ENCODE peak calls at places on chromosomes 16 and 17, in ten cellular contexts. C, S, J, L, W, X, D, O, N and M are unnamed samples.

GRCh38 chr17:42313773-42314566 is 25.7 kb downstream of the STAT5A start:
- DNase-seq in W (no peak), X (peak), N (no peak), S (no peak), J (no peak), O (no peak), C (no peak), D (no peak), L (no peak), M (no peak)

GRCh38 chr17:77842148-77842905 is 116.2 kb upstream of the TNRC6C start:
- DNase-seq in J (no peak), L (no peak), W (no peak), D (peak), O (peak), X (peak), S (no peak), N (no peak), C (no peak), M (no peak)

GRCh38 chr17:30550512-30551273 is 73.5 kb downstream of the GOSR1 start:
- DNase-seq in O (no peak), S (no peak), W (no peak), J (no peak), L (no peak), N (no peak), X (no peak), D (peak), C (no peak), M (no peak)

GRCh38 chr17:63285566-63285965 is 160.5 kb downstream of the CYB561 start:
- DNase-seq in O (no peak), X (no peak), L (no peak), S (no peak), C (no peak), N (no peak), W (no peak), J (no peak), D (no peak), M (no peak)

GRCh38 chr16:67965668-67966548 is 2.5 kb downstream of the SLC12A4 start:
- DNase-seq in O (peak), J (no peak), S (no peak), N (no peak), L (no peak), D (peak), X (no peak), C (no peak), W (no peak), M (no peak)

GRCh38 chr17:74045608-74046007 is 157.9 kb upstream of the RPL38 start:
- DNase-seq in N (no peak), S (no peak), D (no peak), C (no peak), O (no peak), W (no peak), L (no peak), J (no peak), X (no peak), M (no peak)

GRCh38 chr16:85626191-85626951 is 13.2 kb downstream of the GSE1 start:
- DNase-seq in J (no peak), D (no peak), N (no peak), S (no peak), O (no peak), X (no peak), W (no peak), L (no peak), C (no peak), M (no peak)

GRCh38 chr17:54956802-54957201 is 11.7 kb downstream of the COX11 start:
- DNase-seq in O (no peak), W (no peak), N (no peak), J (no peak), X (no peak), L (no peak), S (no peak), C (no peak), D (no peak), M (no peak)

GRCh38 chr17:4073983-4074830 is 68.6 kb downstream of the ZZEF1 start:
- DNase-seq in X (no peak), J (no peak), C (no peak), O (no peak), N (peak), S (peak), D (no peak), L (no peak), W (no peak), M (peak)

GRCh38 chr17:3557768-3558583 is at the start of gene TRPV3:
- DNase-seq in N (peak), J (peak), W (peak), L (peak), O (no peak), D (peak), C (peak), X (peak), S (no peak), M (peak)